ENCODE peak calls at places on chromosome 16, in four cellular contexts. C is IMR-90, G is HCT116, I is GM12878. E is an unnamed sample.
A peak's percentile ranks its signal among the peaks of the same experiment; 100 is the strongest.

GRCh38 chr16:49700222-49700927 is 155.5 kb downstream of the ZNF423 start:
- DNase-seq in I (no peak), G (no peak), C (no peak), E (peak; percentile 47)

GRCh38 chr16:71537643-71538042 is 11.4 kb downstream of the CHST4 start:
- DNase-seq in C (peak; percentile 41), I (peak; percentile 21), G (peak; percentile 50), E (peak; percentile 9)

GRCh38 chr16:65622161-65622560 is 500.3 kb upstream of the CDH11 start:
- DNase-seq in G (no peak), I (no peak), C (no peak), E (no peak)

GRCh38 chr16:17832738-17833137 is 362.0 kb upstream of the XYLT1 start:
- DNase-seq in C (no peak), G (no peak), I (no peak), E (no peak)

GRCh38 chr16:23842137-23842600 is 6.4 kb downstream of the PRKCB start:
- DNase-seq in C (no peak), I (peak; percentile 96), G (no peak), E (no peak)

GRCh38 chr16:87635541-87636049 is 33.3 kb downstream of the JPH3 start:
- DNase-seq in I (no peak), C (peak; percentile 19), G (peak; percentile 59), E (peak; percentile 10)

GRCh38 chr16:11639925-11640899 is 28.0 kb upstream of the SNN start:
- DNase-seq in C (peak; percentile 100), G (peak; percentile 63), I (no peak), E (peak; percentile 97)

GRCh38 chr16:58094791-58095574 is 34.2 kb downstream of the CFAP20 start:
- DNase-seq in G (no peak), I (no peak), C (no peak), E (no peak)

GRCh38 chr16:727291-727977 is 528 bp downstream of the HAGHL start:
- DNase-seq in I (no peak), G (no peak), C (no peak), E (no peak)

GRCh38 chr16:89999831-90000574 is 19.3 kb downstream of the DBNDD1 start:
- DNase-seq in C (no peak), I (no peak), G (no peak), E (no peak)

GRCh38 chr16:89994389-89994720 is 24.9 kb downstream of the DBNDD1 start:
- DNase-seq in I (no peak), C (no peak), G (no peak), E (no peak)

GRCh38 chr16:89993971-89994370 is 25.3 kb downstream of the DBNDD1 start:
- DNase-seq in G (no peak), C (no peak), I (no peak), E (no peak)

GRCh38 chr16:89993377-89993776 is 25.9 kb downstream of the DBNDD1 start:
- DNase-seq in G (no peak), I (no peak), C (no peak), E (no peak)

DNA sequence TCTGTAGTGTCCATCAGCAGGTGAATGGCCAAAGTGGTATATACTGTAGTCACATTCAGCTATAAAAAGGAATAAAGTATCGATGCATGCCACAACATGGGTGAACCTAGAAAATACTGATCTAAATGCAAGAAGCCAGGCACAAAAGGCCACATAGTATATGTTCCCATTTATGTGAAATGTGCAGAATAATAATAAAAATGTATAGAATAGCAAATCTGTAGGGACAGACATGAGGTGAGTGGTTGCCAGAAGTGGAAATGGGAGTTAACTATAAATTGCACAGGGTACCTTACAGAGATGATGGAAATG is 23.1 kb downstream of the DBNDD1 start:
- DNase-seq in C (no peak), G (no peak), I (no peak), E (no peak)
- H3K27ac ChIP-seq in C (no peak overlapping the region), G (peak overlapping the region; percentile 96), I (peak overlapping the region; percentile 52), E (peak overlapping the region; percentile 74)

DNA sequence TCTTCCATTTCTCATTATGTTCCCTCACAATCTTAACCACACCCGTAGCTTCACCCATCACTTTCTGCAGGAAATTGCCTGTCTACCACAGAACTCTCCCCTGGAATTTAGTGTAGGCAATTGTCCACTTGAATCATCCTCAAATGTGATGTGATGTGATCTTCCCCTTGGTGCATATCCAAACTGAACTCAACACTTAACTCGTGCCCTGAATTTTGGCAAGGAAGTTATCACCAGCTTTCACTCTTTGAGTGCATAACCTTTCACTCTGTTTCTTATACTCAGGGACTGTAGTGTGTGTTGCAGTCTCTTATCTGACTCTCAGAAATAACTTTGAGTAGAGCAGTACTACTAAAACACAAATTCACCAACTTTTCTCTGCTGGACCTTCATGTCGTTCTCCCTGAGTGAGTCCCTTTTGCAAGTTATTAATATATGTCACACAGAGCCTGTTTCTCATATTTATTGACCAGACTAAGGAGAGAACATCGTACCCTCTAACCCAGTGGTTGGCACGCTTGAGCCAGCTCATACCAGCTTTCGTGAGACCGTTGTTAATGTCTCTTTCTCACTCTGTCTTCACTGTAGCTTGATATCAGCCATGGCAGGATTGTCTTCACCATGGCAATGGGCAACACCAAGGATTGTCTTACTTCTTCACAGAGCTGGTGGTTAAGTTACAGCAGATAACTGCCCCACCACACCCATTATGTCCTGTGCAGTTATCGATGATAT is 558.9 kb upstream of the HSBP1 start:
- DNase-seq in G (no peak), I (no peak), C (no peak), E (peak; percentile 6)
- TF ChIP-seq CTCF in G (no peak), I (no peak), C (no peak), E (no peak)

DNA sequence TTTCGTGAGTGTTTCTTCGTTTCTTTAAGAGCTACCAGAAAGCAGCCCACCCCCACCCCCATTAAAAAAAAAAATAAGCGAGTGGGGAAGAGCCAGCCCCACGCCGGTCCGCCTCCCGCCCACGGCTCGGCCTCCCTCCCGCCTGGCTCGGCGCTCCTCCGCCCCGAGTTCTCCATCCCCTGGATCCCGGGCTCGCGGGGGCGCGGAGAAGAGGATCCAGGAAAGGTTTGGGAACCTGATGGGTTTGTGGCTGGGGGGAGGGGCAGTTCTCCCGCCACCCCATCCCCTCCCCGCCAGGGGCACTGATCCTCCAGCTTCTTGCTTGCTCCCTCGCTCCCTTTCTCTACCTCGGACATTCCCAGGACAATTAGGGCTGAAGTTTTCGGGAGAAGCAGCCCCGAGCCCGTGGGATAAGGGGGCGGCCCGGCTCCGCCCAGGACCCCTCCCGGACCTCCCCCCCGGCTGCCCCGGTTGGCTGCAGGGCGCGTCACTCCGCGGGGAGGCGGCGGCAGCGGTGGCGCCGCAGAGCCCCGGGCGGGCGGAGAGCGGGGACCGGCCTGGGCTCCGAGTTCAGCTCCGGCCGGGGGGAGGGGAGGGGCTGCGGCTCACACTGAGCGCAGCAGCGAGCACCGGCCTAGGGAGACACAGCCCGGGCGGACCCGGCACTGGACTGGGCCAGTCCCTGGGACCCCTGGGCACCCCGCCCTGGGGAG is 1.0 kb upstream of the SALL1 start:
- DNase-seq in C (peak; percentile 80), I (no peak), G (no peak), E (peak; percentile 83)
- H2AFZ ChIP-seq in C (peak overlapping the region; percentile 87), I (no peak overlapping the region), G (no peak overlapping the region), E (no peak overlapping the region)

GRCh38 chr16:53509906-53510703 is 7.1 kb upstream of the AKTIP start:
- DNase-seq in I (no peak), C (peak; percentile 62), G (peak; percentile 38), E (peak; percentile 20)
- H3K27ac ChIP-seq in I (no peak overlapping the region), C (no peak overlapping the region), G (no peak overlapping the region), E (no peak overlapping the region)

GRCh38 chr16:56041556-56042140 is 149.6 kb upstream of the GNAO1 start:
- DNase-seq in C (no peak), G (peak; percentile 7), I (no peak), E (no peak)
- TF ChIP-seq CTCF in C (peak; percentile 11), G (peak; percentile 41), I (peak; percentile 49), E (no peak)